ENCODE peak calls at places on chromosome 2, in nine cellular contexts. Y is WTC11; O is NCI-H1694; P is NCI-H1930; R is anterior cingulate cortex; J is ascending aorta; E is KBM-7; B is activated gamma-delta T cell; V is stimulated activated CD4-positive, alpha-beta T cell treated with anti-CD3 and anti-CD28 coated beads, Interleukin-1b, Interleukin-23, amount 100 ng/mL, for 4 hours. M is an unnamed sample.

GRCh38 chr2:20603791-20604190 is 47.1 kb downstream of the HS1BP3 start:
- DNase-seq in J (peak), R (no peak), E (no peak), B (no peak), P (no peak), Y (no peak), O (no peak), V (no peak), M (no peak)

GRCh38 chr2:109376115-109376514 is 237.7 kb downstream of the SEPTIN10 start:
- DNase-seq in O (no peak), V (no peak), B (no peak), J (no peak), R (no peak), Y (no peak), E (no peak), P (no peak), M (no peak)

GRCh38 chr2:16861154-16861929 is 195.7 kb upstream of the CYRIA start:
- DNase-seq in E (peak), B (no peak), R (no peak), Y (no peak), V (no peak), P (no peak), O (no peak), J (no peak), M (no peak)

GRCh38 chr2:24793752-24794477 is 690 bp downstream of the CENPO start:
- DNase-seq in P (peak), O (peak), R (no peak), Y (peak), V (no peak), B (no peak), E (peak), J (no peak), M (no peak)

GRCh38 chr2:134679740-134680139 is 39.1 kb downstream of the TMEM163 start:
- DNase-seq in R (no peak), E (peak), V (peak), Y (no peak), P (no peak), J (no peak), B (no peak), O (no peak), M (peak)

GRCh38 chr2:137886432-137886831 is 77.8 kb upstream of the HNMT start:
- DNase-seq in B (no peak), P (peak), V (no peak), J (no peak), Y (peak), E (no peak), O (peak), R (no peak), M (no peak)

GRCh38 chr2:195606179-195606578 is 50.8 kb upstream of the SLC39A10 start:
- DNase-seq in O (no peak), P (no peak), Y (no peak), B (no peak), J (no peak), R (no peak), V (no peak), E (no peak), M (no peak)

GRCh38 chr2:36455788-36456187 is 100.2 kb downstream of the CRIM1 start:
- DNase-seq in O (no peak), B (no peak), V (no peak), E (no peak), Y (no peak), P (no peak), R (no peak), J (no peak), M (no peak)

GRCh38 chr2:14134737-14135136 is 497.8 kb upstream of the LRATD1 start:
- DNase-seq in O (no peak), E (no peak), V (no peak), B (no peak), Y (no peak), J (no peak), P (no peak), R (no peak), M (no peak)

GRCh38 chr2:163736433-163737168 is 793 bp upstream of the FIGN start:
- DNase-seq in E (peak), R (peak), P (peak), Y (peak), V (no peak), J (no peak), O (no peak), B (no peak), M (no peak)

GRCh38 chr2:101479328-101479727 is 4.4 kb upstream of the RFX8 start:
- DNase-seq in B (no peak), P (no peak), O (no peak), R (no peak), Y (no peak), J (no peak), V (no peak), E (no peak), M (no peak)

GRCh38 chr2:160125828-160126227 is 63.4 kb upstream of the PLA2R1 start:
- DNase-seq in B (no peak), V (no peak), E (no peak), Y (no peak), P (no peak), R (no peak), O (no peak), J (no peak), M (no peak)

GRCh38 chr2:225429718-225430117 is 30.2 kb downstream of the NYAP2 start:
- DNase-seq in O (peak), R (peak), V (no peak), B (no peak), Y (no peak), J (no peak), P (no peak), E (no peak), M (no peak)

GRCh38 chr2:75315436-75315835 is 116.1 kb upstream of the TACR1 start:
- DNase-seq in P (no peak), R (no peak), V (no peak), J (no peak), Y (no peak), O (no peak), E (no peak), B (no peak), M (no peak)

GRCh38 chr2:44723921-44724320 is 217.6 kb upstream of the SIX3 start:
- DNase-seq in R (no peak), P (no peak), E (no peak), O (no peak), Y (no peak), V (no peak), J (no peak), B (no peak), M (no peak)